ENCODE peak calls at places on chromosomes 11 and 22, in ten cellular contexts. S, K, U, A, M, L, I, T, G and Z are unnamed samples.

GRCh38 chr22:36659762-36660509 is 43.6 kb downstream of the CACNG2 start:
- DNase-seq in I (peak; percentile 96), L (peak; percentile 33), T (no peak), K (peak; percentile 98), S (peak; percentile 98), U (peak; percentile 93), A (peak; percentile 88), M (peak; percentile 88), G (peak; percentile 93), Z (peak; percentile 75)

GRCh38 chr11:97883086-97883485 is 1137.7 kb upstream of the CNTN5 start:
- DNase-seq in G (no peak), M (no peak), K (no peak), U (no peak), I (no peak), L (no peak), A (no peak), T (no peak), S (no peak), Z (no peak)

GRCh38 chr22:44938886-44939285 is 70.9 kb downstream of the PHF21B start:
- DNase-seq in S (no peak), I (no peak), U (no peak), G (no peak), K (no peak), L (no peak), M (no peak), A (no peak), T (no peak), Z (no peak)

GRCh38 chr11:69657456-69657910 is 16.5 kb downstream of the CCND1 start:
- DNase-seq in L (no peak), T (no peak), S (no peak), K (no peak), I (no peak), U (peak; percentile 22), A (no peak), M (peak; percentile 37), G (no peak), Z (no peak)

GRCh38 chr11:112024178-112024777 is 930 bp upstream of the DLAT start:
- DNase-seq in A (peak; percentile 1), K (no peak), I (no peak), M (no peak), L (no peak), S (no peak), G (no peak), T (no peak), U (no peak), Z (no peak)

GRCh38 chr11:107017433-107018227 is 646 bp downstream of the GUCY1A2 start:
- DNase-seq in U (peak; percentile 45), M (peak; percentile 80), I (peak; percentile 42), K (peak; percentile 56), A (no peak), T (no peak), S (peak; percentile 44), L (peak; percentile 10), G (peak; percentile 64), Z (peak; percentile 29)

GRCh38 chr11:119051440-119052162 is 5.4 kb downstream of the HYOU1 start:
- DNase-seq in A (no peak), I (no peak), K (no peak), L (no peak), G (no peak), T (no peak), S (no peak), U (no peak), M (no peak), Z (no peak)

GRCh38 chr22:25797891-25798290 is 55.9 kb downstream of the MYO18B start:
- DNase-seq in M (no peak), S (no peak), L (no peak), K (no peak), A (no peak), G (no peak), U (no peak), I (no peak), T (no peak), Z (peak; percentile 45)

GRCh38 chr22:39820266-39820665 is 73.3 kb downstream of the ENTHD1 start:
- DNase-seq in I (no peak), A (peak; percentile 65), U (no peak), L (no peak), M (no peak), T (no peak), K (no peak), S (peak; percentile 38), G (no peak), Z (no peak)

GRCh38 chr22:43136255-43136654 is 6.9 kb downstream of the MCAT start:
- DNase-seq in S (peak; percentile 44), L (no peak), G (no peak), U (no peak), M (peak; percentile 80), K (no peak), A (no peak), T (no peak), I (no peak), Z (no peak)

GRCh38 chr22:26586556-26587325 is 3.2 kb downstream of the TPST2 start:
- DNase-seq in T (no peak), I (no peak), U (no peak), A (no peak), S (peak; percentile 26), M (no peak), L (no peak), G (no peak), K (no peak), Z (no peak)

GRCh38 chr11:44680982-44681597 is 45.7 kb upstream of the TSPAN18 start:
- DNase-seq in L (no peak), M (no peak), K (no peak), T (no peak), G (no peak), U (no peak), S (no peak), A (peak; percentile 60), I (no peak), Z (no peak)

GRCh38 chr22:21791635-21792625 is 56.3 kb upstream of the YPEL1 start:
- DNase-seq in T (no peak), M (no peak), L (no peak), I (no peak), S (no peak), K (no peak), A (peak; percentile 53), U (no peak), G (no peak), Z (no peak)

DNA sequence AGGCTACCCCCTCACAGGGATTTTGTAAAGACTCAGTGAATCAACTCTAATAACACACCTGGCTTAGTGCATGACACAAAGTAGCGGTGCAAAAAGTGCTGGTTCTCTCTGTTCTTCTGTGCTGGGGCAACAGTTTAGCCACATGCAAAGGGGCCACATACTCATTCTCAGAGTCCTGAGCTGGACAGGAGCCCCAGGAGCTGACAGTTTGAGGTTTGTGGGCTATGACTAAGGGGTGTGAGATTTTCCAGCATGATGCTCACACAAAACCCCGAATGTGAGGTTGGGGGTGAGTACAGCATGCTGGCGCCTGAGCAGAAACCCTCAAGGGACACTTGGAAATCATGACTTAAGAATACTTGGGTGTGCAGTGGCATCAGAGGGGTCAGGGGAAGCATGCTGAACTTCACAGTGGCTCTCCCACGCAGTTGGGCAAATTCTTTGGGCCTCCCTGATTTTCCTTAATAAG is 31.1 kb downstream of the TMPRSS5 start:
- DNase-seq in U (no peak), L (no peak), I (no peak), G (no peak), S (no peak), K (no peak), A (peak; percentile 92), M (no peak), T (no peak), Z (no peak)
- H3K27ac ChIP-seq in U (no peak overlapping the region), L (no peak overlapping the region), I (no peak overlapping the region), G (no peak overlapping the region), S (no peak overlapping the region), K (no peak overlapping the region), A (no peak overlapping the region), M (no peak overlapping the region), T (no peak overlapping the region), Z (no peak overlapping the region)

GRCh38 chr11:45806072-45806933 is 1.4 kb downstream of the SLC35C1 start:
- DNase-seq in T (no peak), A (no peak), G (no peak), K (no peak), S (no peak), U (peak; percentile 55), L (no peak), M (no peak), I (no peak), Z (no peak)

GRCh38 chr11:45802531-45803317 is 2.2 kb upstream of the SLC35C1 start:
- DNase-seq in A (no peak), M (no peak), I (no peak), S (no peak), T (no peak), U (no peak), L (no peak), K (no peak), G (no peak), Z (no peak)

GRCh38 chr11:45805305-45806071 is 539 bp downstream of the SLC35C1 start:
- DNase-seq in K (peak; percentile 51), S (peak; percentile 54), L (peak; percentile 31), G (no peak), U (peak; percentile 55), T (no peak), I (peak; percentile 36), A (peak; percentile 52), M (no peak), Z (no peak)

GRCh38 chr11:45804806-45805304 is at the start of gene SLC35C1:
- DNase-seq in S (peak; percentile 97), T (no peak), I (peak; percentile 97), K (peak; percentile 98), M (peak; percentile 98), A (peak; percentile 91), L (peak; percentile 96), U (peak; percentile 98), G (peak; percentile 97), Z (peak; percentile 98)

GRCh38 chr11:45803981-45804805 is 756 bp upstream of the SLC35C1 start:
- DNase-seq in M (peak; percentile 79), G (peak; percentile 56), T (no peak), U (peak; percentile 92), A (peak; percentile 54), K (peak; percentile 86), I (peak; percentile 86), S (peak; percentile 80), L (peak; percentile 85), Z (peak; percentile 58)
- H3K27ac ChIP-seq in M (peak overlapping the region; percentile 78), G (peak overlapping the region; percentile 63), T (no peak overlapping the region), U (peak overlapping the region; percentile 92), A (peak overlapping the region; percentile 6), K (peak overlapping the region; percentile 93), I (peak overlapping the region; percentile 82), S (no peak overlapping the region), L (peak overlapping the region; percentile 83), Z (peak overlapping the region; percentile 71)

GRCh38 chr11:126327280-126328000 is 23.6 kb downstream of the DCPS start:
- DNase-seq in M (no peak), S (no peak), G (no peak), U (no peak), I (no peak), A (no peak), L (no peak), T (no peak), K (no peak), Z (no peak)
- H3K27ac ChIP-seq in M (no peak overlapping the region), S (no peak overlapping the region), G (no peak overlapping the region), U (no peak overlapping the region), I (no peak overlapping the region), A (no peak overlapping the region), L (no peak overlapping the region), T (no peak overlapping the region), K (peak overlapping the region; percentile 56), Z (no peak overlapping the region)

GRCh38 chr11:117873828-117874125 is 2.7 kb downstream of the FXYD6 start:
- DNase-seq in U (no peak), L (no peak), I (no peak), G (no peak), K (no peak), M (no peak), A (no peak), T (no peak), S (no peak), Z (no peak)
- H3K27ac ChIP-seq in U (peak overlapping the region; percentile 56), L (peak overlapping the region; percentile 61), I (peak overlapping the region; percentile 30), G (no peak overlapping the region), K (no peak overlapping the region), M (no peak overlapping the region), A (no peak overlapping the region), T (no peak overlapping the region), S (no peak overlapping the region), Z (no peak overlapping the region)